ENCODE peak calls at places on chromosomes 6 and 20, in five cellular contexts. I, Y, F, H and G are unnamed samples.

GRCh38 chr6:85864453-85865401 is 222.0 kb upstream of the SYNCRIP start:
- DNase-seq in I (no peak), Y (no peak), F (peak), H (peak), G (no peak)

GRCh38 chr6:134296762-134297161 is 21.1 kb downstream of the SGK1 start:
- DNase-seq in I (no peak), Y (no peak), F (no peak), H (no peak), G (no peak)

GRCh38 chr6:1916334-1916985 is 306.7 kb downstream of the FOXC1 start:
- DNase-seq in I (no peak), Y (no peak), F (no peak), H (peak), G (no peak)

GRCh38 chr20:34235875-34236274 is 5.3 kb upstream of the ASIP start:
- DNase-seq in I (no peak), Y (no peak), F (no peak), H (no peak), G (no peak)

GRCh38 chr6:13991393-13991792 is 66.6 kb downstream of the RNF182 start:
- DNase-seq in I (no peak), Y (no peak), F (no peak), H (no peak), G (no peak)

GRCh38 chr6:160992323-160993314 is 1.1 kb downstream of the MAP3K4 start:
- DNase-seq in I (no peak), Y (peak), F (peak), H (peak), G (no peak)

GRCh38 chr20:57990396-57990987 is 238.0 kb downstream of the ANKRD60 start:
- DNase-seq in I (no peak), Y (no peak), F (peak), H (peak), G (no peak)

GRCh38 chr6:163133017-163133416 is 281.5 kb upstream of the QKI start:
- DNase-seq in I (no peak), Y (no peak), F (no peak), H (no peak), G (no peak)

GRCh38 chr6:152634773-152635172 is 2.4 kb downstream of the SYNE1 start:
- DNase-seq in I (no peak), Y (no peak), F (no peak), H (no peak), G (no peak)

GRCh38 chr6:51743999-51744398 is 343.4 kb downstream of the PKHD1 start:
- DNase-seq in I (no peak), Y (no peak), F (peak), H (no peak), G (no peak)

GRCh38 chr6:108119212-108120141 is 44.9 kb upstream of the OSTM1 start:
- DNase-seq in I (no peak), Y (no peak), F (no peak), H (no peak), G (no peak)

GRCh38 chr6:1103027-1103426 is 208.9 kb upstream of the FOXQ1 start:
- DNase-seq in I (no peak), Y (no peak), F (no peak), H (no peak), G (no peak)

GRCh38 chr20:21554985-21555384 is 41.1 kb upstream of the NKX2-2 start:
- DNase-seq in I (no peak), Y (no peak), F (no peak), H (no peak), G (no peak)

GRCh38 chr6:701696-702479 is 8.9 kb upstream of the EXOC2 start:
- DNase-seq in I (no peak), Y (no peak), F (no peak), H (no peak), G (no peak)

GRCh38 chr6:148689168-148689567 is 57.7 kb upstream of the UST start:
- DNase-seq in I (no peak), Y (no peak), F (no peak), H (no peak), G (no peak)

GRCh38 chr6:143586557-143586956 is 75.0 kb upstream of the FUCA2 start:
- DNase-seq in I (no peak), Y (no peak), F (no peak), H (no peak), G (no peak)

GRCh38 chr20:57313230-57313629 is 16.4 kb upstream of the SPO11 start:
- DNase-seq in I (no peak), Y (no peak), F (no peak), H (no peak), G (no peak)

GRCh38 chr6:98832282-98833100 is 1.9 kb upstream of the POU3F2 start:
- DNase-seq in I (peak), Y (peak), F (no peak), H (peak), G (peak)

GRCh38 chr6:41937881-41938574 is 3.6 kb downstream of the CCND3 start:
- DNase-seq in I (no peak), Y (no peak), F (no peak), H (peak), G (no peak)

GRCh38 chr6:164507197-164507957 is 802.0 kb downstream of the C6orf118 start:
- DNase-seq in I (no peak), Y (no peak), F (peak), H (no peak), G (no peak)

GRCh38 chr6:28683945-28684538 is 158.4 kb downstream of the GPX5 start:
- DNase-seq in I (no peak), Y (peak), F (peak), H (peak), G (no peak)